ENCODE peak calls at places on chromosomes 1 and 21, in six cellular contexts. H, A, Q, I, B and U are unnamed samples. For H3K9me3 and H3K27me3, the result is how much of the 10 kb centered on the place peaks cover.

GRCh38 chr1:244735404-244735803 is 82.5 kb downstream of the DESI2 start:
- DNase-seq in B (no peak), I (no peak), A (no peak), Q (no peak), H (no peak), U (no peak)

GRCh38 chr1:160489513-160490261 is 33.4 kb downstream of the SLAMF6 start:
- DNase-seq in Q (no peak), I (no peak), B (no peak), H (no peak), A (no peak), U (no peak)

GRCh38 chr1:42334240-42335049 is 590 bp downstream of the FOXJ3 start:
- DNase-seq in I (peak), Q (peak), H (peak), B (peak), A (peak), U (peak)

GRCh38 chr1:97918961-97919360 is 1.9 kb downstream of the DPYD start:
- DNase-seq in B (no peak), A (no peak), I (no peak), Q (no peak), H (no peak), U (no peak)

GRCh38 chr21:41768371-41769042 is 1.7 kb upstream of the RIPK4 start:
- DNase-seq in B (no peak), I (peak), H (peak), Q (no peak), A (no peak), U (peak)

GRCh38 chr1:223143760-223144248 is 756 bp upstream of the TLR5 start:
- DNase-seq in I (peak), H (no peak), B (peak), Q (peak), A (peak), U (peak)

GRCh38 chr1:238779676-238780075 is 606.7 kb upstream of the CHRM3 start:
- DNase-seq in H (no peak), B (no peak), I (no peak), A (no peak), Q (no peak), U (no peak)

GRCh38 chr1:217115404-217116380 is 392.5 kb upstream of the ESRRG start:
- DNase-seq in B (no peak), Q (no peak), H (peak), I (no peak), A (no peak), U (no peak)

GRCh38 chr1:12184008-12184681 is 17.4 kb downstream of the TNFRSF1B start:
- DNase-seq in I (peak), H (peak), A (no peak), B (peak), Q (no peak), U (peak)

GRCh38 chr1:229812693-229813092 is 186.6 kb downstream of the URB2 start:
- DNase-seq in H (no peak), A (no peak), Q (no peak), B (no peak), I (no peak), U (no peak)

GRCh38 chr1:229810140-229810539 is 184.1 kb downstream of the URB2 start:
- DNase-seq in A (no peak), H (no peak), B (no peak), I (no peak), Q (no peak), U (no peak)

GRCh38 chr1:229812148-229812547 is 186.1 kb downstream of the URB2 start:
- DNase-seq in A (no peak), B (no peak), H (no peak), I (no peak), Q (no peak), U (no peak)

GRCh38 chr1:229803601-229804217 is 177.7 kb downstream of the URB2 start:
- DNase-seq in Q (no peak), A (no peak), B (no peak), I (peak), H (no peak), U (peak)

DNA sequence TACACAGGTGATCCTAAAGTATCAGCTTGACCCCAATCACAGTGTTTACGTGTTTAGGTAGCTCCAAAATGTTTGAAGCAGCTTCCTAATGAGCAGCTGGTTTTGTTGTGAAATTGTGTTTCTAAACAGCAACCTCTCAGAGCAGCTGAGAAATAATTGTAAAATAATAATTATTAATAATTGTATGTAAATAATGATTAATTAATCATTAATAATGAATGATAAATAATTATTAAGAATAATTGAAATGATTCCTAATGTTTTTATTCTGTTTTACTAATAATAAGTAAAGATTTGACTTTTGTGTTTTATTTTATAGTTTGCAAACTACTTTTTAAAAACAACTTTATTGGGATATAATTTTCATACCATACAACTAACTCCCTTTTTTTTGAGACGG is 182.2 kb downstream of the URB2 start:
- DNase-seq in Q (no peak), H (no peak), I (no peak), A (no peak), B (no peak), U (no peak)
- H3K9me3 ChIP-seq in Q (under half), H (under half), I (under half), A (under half), B (under half), U (under half)

GRCh38 chr1:48649880-48650279 is 126.8 kb downstream of the BEND5 start:
- DNase-seq in H (no peak), I (no peak), Q (no peak), A (no peak), B (no peak), U (no peak)
- H3K27me3 ChIP-seq in H (under half), I (under half), Q (under half), A (under half), B (under half), U (under half)

GRCh38 chr1:59543211-59543668 is 246.3 kb downstream of the FGGY start:
- DNase-seq in Q (no peak), A (no peak), I (no peak), B (no peak), H (no peak), U (no peak)
- H3K27ac ChIP-seq in Q (no peak), A (no peak), I (no peak), B (no peak), H (no peak), U (no peak)

DNA sequence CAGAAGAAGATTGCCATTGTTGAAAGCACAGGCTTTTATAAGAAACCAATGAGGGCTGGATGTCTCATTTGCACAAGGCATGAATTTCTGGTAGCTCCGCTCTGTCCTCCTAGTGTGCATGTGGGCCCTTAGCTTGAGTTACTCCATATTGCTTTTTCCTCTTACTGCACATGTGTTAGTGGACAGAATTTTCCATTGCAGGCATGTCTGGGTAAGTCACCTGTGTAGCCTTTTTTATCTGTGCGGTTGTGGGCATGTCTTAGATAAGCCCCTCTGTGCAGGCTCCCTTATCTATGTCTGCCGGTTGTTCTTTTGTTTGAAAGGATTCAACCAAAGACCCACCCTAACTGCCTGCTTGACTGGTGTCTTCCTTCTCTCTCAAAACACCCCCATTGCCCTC is 7.2 kb upstream of the CLCA1 start:
- DNase-seq in B (no peak), A (no peak), Q (no peak), I (no peak), H (no peak), U (no peak)
- H3K9me3 ChIP-seq in B (under half), A (under half), Q (under half), I (under half), H (under half), U (under half)

DNA sequence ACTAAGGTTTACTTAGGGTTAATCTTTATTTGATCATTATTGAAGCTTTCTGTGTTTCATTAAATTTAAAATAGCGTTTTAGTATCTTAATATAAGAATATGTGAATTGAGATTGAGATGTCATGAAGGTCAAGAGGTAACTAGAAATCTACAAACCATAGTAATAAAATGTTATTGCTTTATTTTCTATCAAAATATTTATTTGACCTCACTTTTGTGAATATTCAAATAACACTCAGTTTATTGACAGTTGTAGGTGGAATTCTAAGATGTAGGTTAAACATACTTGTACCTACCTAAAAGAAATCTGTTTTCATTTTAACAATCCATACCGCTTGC is 5.7 kb downstream of the ADGRL2 start:
- DNase-seq in H (no peak), Q (no peak), A (no peak), B (no peak), I (no peak), U (no peak)
- H3K27me3 ChIP-seq in H (under half), Q (under half), A (under half), B (under half), I (under half), U (under half)